ENCODE peak calls at places on chromosome 12, in eight cellular contexts. One of them, this sample, is unnamed.

GRCh38 chr12:76030378-76031080 is 1.0 kb downstream of the PHLDA1 start:
- DNase-seq in H9: no peak
- DNase-seq in adipocyte: peak
- DNase-seq in GM23248: peak
- DNase-seq in fibroblast of lung: peak
- DNase-seq in endothelial cell of umbilical vein: peak
- DNase-seq in MM.1S: peak
- DNase-seq in HCT116: no peak
- DNase-seq in this sample: peak

GRCh38 chr12:15216036-15216889 is 5.0 kb downstream of the RERG start:
- DNase-seq in endothelial cell of umbilical vein: no peak
- DNase-seq in fibroblast of lung: no peak
- DNase-seq in HCT116: no peak
- DNase-seq in MM.1S: no peak
- DNase-seq in H9: no peak
- DNase-seq in adipocyte: no peak
- DNase-seq in GM23248: no peak
- DNase-seq in this sample: no peak

GRCh38 chr12:124763594-124763979 is 100.1 kb downstream of the SCARB1 start:
- DNase-seq in GM23248: no peak
- DNase-seq in adipocyte: peak
- DNase-seq in endothelial cell of umbilical vein: no peak
- DNase-seq in HCT116: no peak
- DNase-seq in fibroblast of lung: no peak
- DNase-seq in H9: no peak
- DNase-seq in MM.1S: no peak
- DNase-seq in this sample: no peak

GRCh38 chr12:96271469-96272199 is 77.5 kb downstream of the ELK3 start:
- DNase-seq in adipocyte: no peak
- DNase-seq in fibroblast of lung: peak
- DNase-seq in GM23248: peak
- DNase-seq in endothelial cell of umbilical vein: no peak
- DNase-seq in MM.1S: no peak
- DNase-seq in H9: no peak
- DNase-seq in HCT116: no peak
- DNase-seq in this sample: no peak

GRCh38 chr12:110846615-110847566 is at the start of gene CCDC63:
- DNase-seq in fibroblast of lung: peak
- DNase-seq in MM.1S: peak
- DNase-seq in H9: peak
- DNase-seq in GM23248: peak
- DNase-seq in adipocyte: peak
- DNase-seq in HCT116: peak
- DNase-seq in endothelial cell of umbilical vein: peak
- DNase-seq in this sample: peak

GRCh38 chr12:50110762-50111416 is 1.1 kb upstream of the COX14 start:
- DNase-seq in fibroblast of lung: peak
- DNase-seq in endothelial cell of umbilical vein: no peak
- DNase-seq in H9: peak
- DNase-seq in adipocyte: peak
- DNase-seq in MM.1S: peak
- DNase-seq in HCT116: no peak
- DNase-seq in GM23248: peak
- DNase-seq in this sample: peak

GRCh38 chr12:2833810-2834209 is 1.0 kb downstream of the NRIP2 start:
- DNase-seq in GM23248: no peak
- DNase-seq in endothelial cell of umbilical vein: no peak
- DNase-seq in H9: no peak
- DNase-seq in MM.1S: no peak
- DNase-seq in adipocyte: no peak
- DNase-seq in fibroblast of lung: no peak
- DNase-seq in HCT116: no peak
- DNase-seq in this sample: no peak

GRCh38 chr12:104494137-104494815 is 37.5 kb downstream of the CHST11 start:
- DNase-seq in fibroblast of lung: no peak
- DNase-seq in endothelial cell of umbilical vein: no peak
- DNase-seq in HCT116: no peak
- DNase-seq in GM23248: peak
- DNase-seq in MM.1S: peak
- DNase-seq in adipocyte: no peak
- DNase-seq in H9: no peak
- DNase-seq in this sample: no peak

GRCh38 chr12:19946549-19946948 is 421.8 kb upstream of the PDE3A start:
- DNase-seq in HCT116: no peak
- DNase-seq in endothelial cell of umbilical vein: peak
- DNase-seq in GM23248: peak
- DNase-seq in adipocyte: peak
- DNase-seq in fibroblast of lung: peak
- DNase-seq in H9: no peak
- DNase-seq in MM.1S: no peak
- DNase-seq in this sample: no peak

GRCh38 chr12:8065991-8066594 is at the start of gene C3AR1:
- DNase-seq in endothelial cell of umbilical vein: peak
- DNase-seq in GM23248: peak
- DNase-seq in fibroblast of lung: peak
- DNase-seq in H9: no peak
- DNase-seq in adipocyte: peak
- DNase-seq in HCT116: no peak
- DNase-seq in MM.1S: peak
- DNase-seq in this sample: no peak

GRCh38 chr12:10501031-10501430 is 4.7 kb upstream of the EIF2S3B start:
- DNase-seq in MM.1S: no peak
- DNase-seq in GM23248: peak
- DNase-seq in H9: no peak
- DNase-seq in HCT116: peak
- DNase-seq in fibroblast of lung: peak
- DNase-seq in adipocyte: peak
- DNase-seq in endothelial cell of umbilical vein: peak
- DNase-seq in this sample: no peak

GRCh38 chr12:124562796-124563181 is 4.6 kb downstream of the NCOR2 start:
- DNase-seq in H9: no peak
- DNase-seq in HCT116: no peak
- DNase-seq in GM23248: no peak
- DNase-seq in fibroblast of lung: no peak
- DNase-seq in MM.1S: no peak
- DNase-seq in adipocyte: no peak
- DNase-seq in endothelial cell of umbilical vein: no peak
- DNase-seq in this sample: no peak

GRCh38 chr12:54734196-54734950 is 86.2 kb upstream of the DCD start:
- DNase-seq in fibroblast of lung: no peak
- DNase-seq in adipocyte: no peak
- DNase-seq in endothelial cell of umbilical vein: no peak
- DNase-seq in HCT116: no peak
- DNase-seq in H9: no peak
- DNase-seq in MM.1S: no peak
- DNase-seq in GM23248: no peak
- DNase-seq in this sample: no peak

GRCh38 chr12:46744256-46744655 is 81.5 kb downstream of the SLC38A4 start:
- DNase-seq in endothelial cell of umbilical vein: no peak
- DNase-seq in MM.1S: no peak
- DNase-seq in adipocyte: no peak
- DNase-seq in H9: no peak
- DNase-seq in fibroblast of lung: no peak
- DNase-seq in GM23248: peak
- DNase-seq in HCT116: no peak
- DNase-seq in this sample: no peak

GRCh38 chr12:12744556-12745305 is 27.6 kb downstream of the CDKN1B start:
- DNase-seq in fibroblast of lung: no peak
- DNase-seq in GM23248: no peak
- DNase-seq in H9: no peak
- DNase-seq in adipocyte: no peak
- DNase-seq in endothelial cell of umbilical vein: no peak
- DNase-seq in HCT116: no peak
- DNase-seq in MM.1S: no peak
- DNase-seq in this sample: no peak

GRCh38 chr12:12747281-12747680 is 30.1 kb downstream of the CDKN1B start:
- DNase-seq in H9: no peak
- DNase-seq in endothelial cell of umbilical vein: no peak
- DNase-seq in GM23248: no peak
- DNase-seq in HCT116: no peak
- DNase-seq in fibroblast of lung: no peak
- DNase-seq in adipocyte: no peak
- DNase-seq in MM.1S: no peak
- DNase-seq in this sample: no peak

GRCh38 chr12:12745576-12746211 is 28.5 kb downstream of the CDKN1B start:
- DNase-seq in endothelial cell of umbilical vein: no peak
- DNase-seq in MM.1S: no peak
- DNase-seq in adipocyte: no peak
- DNase-seq in HCT116: no peak
- DNase-seq in GM23248: no peak
- DNase-seq in H9: no peak
- DNase-seq in fibroblast of lung: no peak
- DNase-seq in this sample: no peak

GRCh38 chr12:12748051-12748450 is 30.9 kb downstream of the CDKN1B start:
- DNase-seq in MM.1S: no peak
- DNase-seq in GM23248: no peak
- DNase-seq in H9: no peak
- DNase-seq in fibroblast of lung: no peak
- DNase-seq in adipocyte: no peak
- DNase-seq in HCT116: no peak
- DNase-seq in endothelial cell of umbilical vein: no peak
- DNase-seq in this sample: no peak

GRCh38 chr12:12749433-12749832 is 32.3 kb downstream of the CDKN1B start:
- DNase-seq in GM23248: no peak
- DNase-seq in adipocyte: no peak
- DNase-seq in endothelial cell of umbilical vein: no peak
- DNase-seq in MM.1S: no peak
- DNase-seq in fibroblast of lung: no peak
- DNase-seq in H9: no peak
- DNase-seq in HCT116: no peak
- DNase-seq in this sample: no peak
- H3K9ac ChIP-seq in GM23248: no peak
- H3K9ac ChIP-seq in adipocyte: peak
- H3K9ac ChIP-seq in endothelial cell of umbilical vein: no peak
- H3K9ac ChIP-seq in MM.1S: no peak
- H3K9ac ChIP-seq in fibroblast of lung: no peak
- H3K9ac ChIP-seq in H9: no peak
- H3K9ac ChIP-seq in HCT116: no peak
- H3K9ac ChIP-seq in this sample: peak

GRCh38 chr12:57763881-57764661 is 2.8 kb downstream of the CYP27B1 start:
- DNase-seq in endothelial cell of umbilical vein: no peak
- DNase-seq in adipocyte: no peak
- DNase-seq in GM23248: no peak
- DNase-seq in MM.1S: no peak
- DNase-seq in fibroblast of lung: no peak
- DNase-seq in H9: no peak
- DNase-seq in HCT116: no peak
- DNase-seq in this sample: no peak
- H3K9ac ChIP-seq in endothelial cell of umbilical vein: no peak
- H3K9ac ChIP-seq in adipocyte: no peak
- H3K9ac ChIP-seq in GM23248: no peak
- H3K9ac ChIP-seq in MM.1S: no peak
- H3K9ac ChIP-seq in fibroblast of lung: no peak
- H3K9ac ChIP-seq in H9: no peak
- H3K9ac ChIP-seq in HCT116: peak
- H3K9ac ChIP-seq in this sample: no peak

GRCh38 chr12:4277856-4278581 is 4.5 kb downstream of the CCND2 start:
- DNase-seq in endothelial cell of umbilical vein: no peak
- DNase-seq in H9: peak
- DNase-seq in HCT116: no peak
- DNase-seq in GM23248: no peak
- DNase-seq in fibroblast of lung: no peak
- DNase-seq in adipocyte: no peak
- DNase-seq in MM.1S: no peak
- DNase-seq in this sample: no peak

GRCh38 chr12:4281173-4281654 is 7.7 kb downstream of the CCND2 start:
- DNase-seq in HCT116: no peak
- DNase-seq in MM.1S: no peak
- DNase-seq in H9: no peak
- DNase-seq in fibroblast of lung: peak
- DNase-seq in adipocyte: no peak
- DNase-seq in GM23248: peak
- DNase-seq in endothelial cell of umbilical vein: no peak
- DNase-seq in this sample: peak

GRCh38 chr12:4280351-4281163 is 7.0 kb downstream of the CCND2 start:
- DNase-seq in fibroblast of lung: peak
- DNase-seq in endothelial cell of umbilical vein: no peak
- DNase-seq in H9: no peak
- DNase-seq in GM23248: no peak
- DNase-seq in adipocyte: peak
- DNase-seq in HCT116: no peak
- DNase-seq in MM.1S: no peak
- DNase-seq in this sample: peak

GRCh38 chr12:4278582-4278939 is 5.0 kb downstream of the CCND2 start:
- DNase-seq in H9: no peak
- DNase-seq in HCT116: no peak
- DNase-seq in endothelial cell of umbilical vein: no peak
- DNase-seq in fibroblast of lung: peak
- DNase-seq in adipocyte: no peak
- DNase-seq in GM23248: no peak
- DNase-seq in MM.1S: no peak
- DNase-seq in this sample: peak

DNA sequence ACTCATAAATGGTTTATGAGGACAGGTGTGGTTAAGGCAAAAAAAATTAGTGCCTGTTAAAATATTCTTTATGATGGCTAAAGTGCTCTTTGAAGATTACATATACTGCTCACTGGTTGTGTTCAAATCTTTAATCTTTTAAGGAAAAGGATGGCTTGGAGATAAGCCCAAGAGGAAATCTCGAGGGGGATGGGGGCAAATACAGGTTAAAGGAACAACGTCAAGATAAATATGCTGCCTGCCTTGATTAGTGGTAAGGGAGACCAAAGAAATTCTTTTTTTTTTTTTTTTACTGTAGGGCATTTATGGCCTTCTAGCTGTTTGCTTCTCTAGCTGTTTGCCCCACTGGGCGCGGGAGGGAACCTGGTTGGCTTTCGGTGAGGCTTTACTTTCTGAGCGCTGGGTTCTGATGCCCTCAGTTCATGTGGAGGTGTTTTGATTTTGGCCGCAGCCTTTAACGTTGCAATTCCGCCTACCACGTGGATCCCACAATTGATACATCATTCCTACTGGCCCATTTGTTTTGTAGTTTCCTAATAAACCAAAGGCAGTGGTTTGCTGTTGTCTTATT is 5.6 kb downstream of the CCND2 start:
- DNase-seq in HCT116: no peak
- DNase-seq in H9: no peak
- DNase-seq in endothelial cell of umbilical vein: no peak
- DNase-seq in GM23248: no peak
- DNase-seq in MM.1S: no peak
- DNase-seq in fibroblast of lung: no peak
- DNase-seq in adipocyte: no peak
- DNase-seq in this sample: peak
- H3K9ac ChIP-seq in HCT116: no peak
- H3K9ac ChIP-seq in H9: no peak
- H3K9ac ChIP-seq in endothelial cell of umbilical vein: no peak
- H3K9ac ChIP-seq in GM23248: no peak
- H3K9ac ChIP-seq in MM.1S: no peak
- H3K9ac ChIP-seq in fibroblast of lung: no peak
- H3K9ac ChIP-seq in adipocyte: peak
- H3K9ac ChIP-seq in this sample: peak

DNA sequence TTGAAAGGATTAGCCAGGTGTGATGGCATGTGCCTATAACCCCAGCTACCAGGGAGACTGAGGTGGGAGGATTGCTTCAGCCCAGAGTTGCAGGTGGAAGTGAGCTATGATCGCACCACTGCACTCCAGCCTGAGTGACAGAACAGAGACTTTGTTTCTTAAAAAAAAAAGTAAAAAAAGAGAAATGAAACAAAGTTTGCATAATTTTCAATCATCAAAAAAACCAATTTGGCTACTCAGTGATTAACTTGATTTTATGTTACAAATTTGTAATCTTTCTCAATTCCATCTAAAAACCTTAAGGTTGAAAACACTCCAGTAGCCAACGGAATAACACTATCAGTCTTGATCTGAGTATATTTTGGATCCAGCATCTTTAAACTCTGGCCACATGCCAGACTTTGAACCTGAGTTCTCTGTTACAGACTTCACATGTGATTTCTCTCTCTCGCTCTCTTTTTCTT is 12.6 kb upstream of the DENND5B start:
- DNase-seq in HCT116: no peak
- DNase-seq in GM23248: no peak
- DNase-seq in MM.1S: peak
- DNase-seq in H9: no peak
- DNase-seq in adipocyte: no peak
- DNase-seq in endothelial cell of umbilical vein: no peak
- DNase-seq in fibroblast of lung: no peak
- DNase-seq in this sample: no peak
- H3K9ac ChIP-seq in HCT116: no peak
- H3K9ac ChIP-seq in GM23248: no peak
- H3K9ac ChIP-seq in MM.1S: no peak
- H3K9ac ChIP-seq in H9: no peak
- H3K9ac ChIP-seq in adipocyte: no peak
- H3K9ac ChIP-seq in endothelial cell of umbilical vein: no peak
- H3K9ac ChIP-seq in fibroblast of lung: no peak
- H3K9ac ChIP-seq in this sample: no peak

This sample was measured in colonic mucosa.